ENCODE peak calls at places on chromosomes 4 and X, in seven cellular contexts. One of them, this sample, is unnamed.

GRCh38 chr4:163157157-163157556 is 9.5 kb downstream of the NAF1 start:
- DNase-seq in vagina: no peak
- DNase-seq in GM23338: no peak
- DNase-seq in sigmoid colon: no peak
- DNase-seq in transverse colon: no peak
- DNase-seq in stomach: no peak
- DNase-seq in HCT116: no peak
- DNase-seq in this sample: no peak

GRCh38 chr4:3519468-3520264 is 12.6 kb downstream of the LRPAP1 start:
- DNase-seq in transverse colon: peak
- DNase-seq in HCT116: no peak
- DNase-seq in vagina: no peak
- DNase-seq in sigmoid colon: peak
- DNase-seq in GM23338: no peak
- DNase-seq in stomach: no peak
- DNase-seq in this sample: no peak

GRCh38 chrX:13396887-13397286 is 77.0 kb upstream of the ATXN3L start:
- DNase-seq in HCT116: no peak
- DNase-seq in transverse colon: no peak
- DNase-seq in GM23338: no peak
- DNase-seq in stomach: no peak
- DNase-seq in sigmoid colon: no peak
- DNase-seq in vagina: no peak
- DNase-seq in this sample: no peak

GRCh38 chr4:38067499-38067898 is 107.3 kb downstream of the PTTG2 start:
- DNase-seq in sigmoid colon: no peak
- DNase-seq in HCT116: no peak
- DNase-seq in vagina: no peak
- DNase-seq in GM23338: no peak
- DNase-seq in stomach: no peak
- DNase-seq in transverse colon: no peak
- DNase-seq in this sample: no peak

GRCh38 chr4:153950100-153950979 is 161.5 kb upstream of the SFRP2 start:
- DNase-seq in sigmoid colon: no peak
- DNase-seq in HCT116: no peak
- DNase-seq in stomach: no peak
- DNase-seq in transverse colon: peak
- DNase-seq in vagina: no peak
- DNase-seq in GM23338: no peak
- DNase-seq in this sample: no peak

GRCh38 chr4:173498771-173499170 is 31.3 kb downstream of the HAND2 start:
- DNase-seq in GM23338: no peak
- DNase-seq in transverse colon: no peak
- DNase-seq in vagina: no peak
- DNase-seq in HCT116: no peak
- DNase-seq in sigmoid colon: no peak
- DNase-seq in stomach: no peak
- DNase-seq in this sample: no peak

GRCh38 chr4:5814421-5814820 is 78.5 kb downstream of the CRMP1 start:
- DNase-seq in stomach: no peak
- DNase-seq in HCT116: no peak
- DNase-seq in vagina: no peak
- DNase-seq in transverse colon: no peak
- DNase-seq in GM23338: no peak
- DNase-seq in sigmoid colon: peak
- DNase-seq in this sample: no peak

GRCh38 chr4:181855307-181855706 is 387.9 kb upstream of the TENM3 start:
- DNase-seq in HCT116: no peak
- DNase-seq in sigmoid colon: no peak
- DNase-seq in stomach: no peak
- DNase-seq in vagina: no peak
- DNase-seq in GM23338: no peak
- DNase-seq in transverse colon: no peak
- DNase-seq in this sample: no peak

GRCh38 chr4:32117696-32118095 is 1397.5 kb downstream of the PCDH7 start:
- DNase-seq in transverse colon: no peak
- DNase-seq in HCT116: no peak
- DNase-seq in GM23338: peak
- DNase-seq in sigmoid colon: no peak
- DNase-seq in stomach: no peak
- DNase-seq in vagina: no peak
- DNase-seq in this sample: no peak

GRCh38 chr4:38046735-38047487 is 86.7 kb downstream of the PTTG2 start:
- DNase-seq in transverse colon: no peak
- DNase-seq in sigmoid colon: no peak
- DNase-seq in stomach: no peak
- DNase-seq in GM23338: peak
- DNase-seq in vagina: no peak
- DNase-seq in HCT116: no peak
- DNase-seq in this sample: no peak

GRCh38 chr4:123409301-123409700 is 12.7 kb downstream of the SPRY1 start:
- DNase-seq in sigmoid colon: no peak
- DNase-seq in stomach: no peak
- DNase-seq in transverse colon: no peak
- DNase-seq in HCT116: no peak
- DNase-seq in GM23338: no peak
- DNase-seq in vagina: no peak
- DNase-seq in this sample: no peak

GRCh38 chr4:14888790-14889189 is 113.5 kb upstream of the CPEB2 start:
- DNase-seq in stomach: no peak
- DNase-seq in HCT116: no peak
- DNase-seq in GM23338: no peak
- DNase-seq in sigmoid colon: no peak
- DNase-seq in vagina: no peak
- DNase-seq in transverse colon: no peak
- DNase-seq in this sample: no peak

GRCh38 chr4:59597536-59598232 is 1602.4 kb upstream of the ADGRL3 start:
- DNase-seq in GM23338: no peak
- DNase-seq in sigmoid colon: no peak
- DNase-seq in HCT116: no peak
- DNase-seq in stomach: no peak
- DNase-seq in vagina: no peak
- DNase-seq in transverse colon: no peak
- DNase-seq in this sample: no peak

GRCh38 chr4:92304073-92304472 is 307 bp downstream of the GRID2 start:
- DNase-seq in sigmoid colon: no peak
- DNase-seq in vagina: no peak
- DNase-seq in stomach: no peak
- DNase-seq in transverse colon: no peak
- DNase-seq in HCT116: no peak
- DNase-seq in GM23338: peak
- DNase-seq in this sample: no peak

GRCh38 chr4:92304636-92305035 is 870 bp downstream of the GRID2 start:
- DNase-seq in GM23338: peak
- DNase-seq in transverse colon: no peak
- DNase-seq in vagina: no peak
- DNase-seq in HCT116: no peak
- DNase-seq in sigmoid colon: no peak
- DNase-seq in stomach: no peak
- DNase-seq in this sample: no peak

GRCh38 chr4:92305148-92305877 is 1.5 kb downstream of the GRID2 start:
- DNase-seq in sigmoid colon: no peak
- DNase-seq in stomach: peak
- DNase-seq in GM23338: peak
- DNase-seq in transverse colon: no peak
- DNase-seq in HCT116: peak
- DNase-seq in vagina: no peak
- DNase-seq in this sample: peak

GRCh38 chr4:92305878-92306520 is 2.2 kb downstream of the GRID2 start:
- DNase-seq in transverse colon: no peak
- DNase-seq in GM23338: peak
- DNase-seq in vagina: no peak
- DNase-seq in HCT116: no peak
- DNase-seq in sigmoid colon: no peak
- DNase-seq in stomach: no peak
- DNase-seq in this sample: no peak

GRCh38 chr4:92303621-92304027 is at the start of gene GRID2:
- DNase-seq in vagina: no peak
- DNase-seq in transverse colon: no peak
- DNase-seq in stomach: no peak
- DNase-seq in HCT116: peak
- DNase-seq in GM23338: peak
- DNase-seq in sigmoid colon: no peak
- DNase-seq in this sample: no peak
- H3K4me3 ChIP-seq in vagina: peak
- H3K4me3 ChIP-seq in transverse colon: peak
- H3K4me3 ChIP-seq in stomach: peak
- H3K4me3 ChIP-seq in HCT116: peak
- H3K4me3 ChIP-seq in GM23338: peak
- H3K4me3 ChIP-seq in sigmoid colon: peak
- H3K4me3 ChIP-seq in this sample: no peak

GRCh38 chr4:140096921-140097320 is 57.1 kb downstream of the MAML3 start:
- DNase-seq in HCT116: no peak
- DNase-seq in stomach: no peak
- DNase-seq in GM23338: no peak
- DNase-seq in transverse colon: no peak
- DNase-seq in vagina: no peak
- DNase-seq in sigmoid colon: no peak
- DNase-seq in this sample: no peak

GRCh38 chr4:140092094-140092820 is 61.7 kb downstream of the MAML3 start:
- DNase-seq in GM23338: peak
- DNase-seq in HCT116: no peak
- DNase-seq in stomach: peak
- DNase-seq in vagina: no peak
- DNase-seq in transverse colon: peak
- DNase-seq in sigmoid colon: no peak
- DNase-seq in this sample: peak

GRCh38 chr4:140096483-140096861 is 57.5 kb downstream of the MAML3 start:
- DNase-seq in transverse colon: no peak
- DNase-seq in GM23338: no peak
- DNase-seq in HCT116: no peak
- DNase-seq in stomach: no peak
- DNase-seq in sigmoid colon: no peak
- DNase-seq in vagina: no peak
- DNase-seq in this sample: no peak

GRCh38 chr4:140095694-140096482 is 58.1 kb downstream of the MAML3 start:
- DNase-seq in HCT116: peak
- DNase-seq in sigmoid colon: peak
- DNase-seq in stomach: no peak
- DNase-seq in GM23338: no peak
- DNase-seq in vagina: no peak
- DNase-seq in transverse colon: peak
- DNase-seq in this sample: no peak

GRCh38 chr4:140094701-140095420 is 59.1 kb downstream of the MAML3 start:
- DNase-seq in transverse colon: peak
- DNase-seq in vagina: no peak
- DNase-seq in GM23338: peak
- DNase-seq in sigmoid colon: peak
- DNase-seq in stomach: peak
- DNase-seq in HCT116: no peak
- DNase-seq in this sample: peak
- TF ChIP-seq POLR2AphosphoS5 in transverse colon: no peak
- TF ChIP-seq POLR2AphosphoS5 in vagina: no peak
- TF ChIP-seq POLR2AphosphoS5 in GM23338: no peak
- TF ChIP-seq POLR2AphosphoS5 in sigmoid colon: no peak
- TF ChIP-seq POLR2AphosphoS5 in stomach: no peak
- TF ChIP-seq POLR2AphosphoS5 in HCT116: no peak
- TF ChIP-seq POLR2AphosphoS5 in this sample: peak

GRCh38 chr4:83552924-83553323 is 17.0 kb downstream of the GPAT3 start:
- DNase-seq in stomach: no peak
- DNase-seq in transverse colon: no peak
- DNase-seq in GM23338: no peak
- DNase-seq in HCT116: no peak
- DNase-seq in vagina: no peak
- DNase-seq in sigmoid colon: no peak
- DNase-seq in this sample: no peak
- H3K27ac ChIP-seq in stomach: no peak
- H3K27ac ChIP-seq in transverse colon: peak
- H3K27ac ChIP-seq in GM23338: no peak
- H3K27ac ChIP-seq in HCT116: peak
- H3K27ac ChIP-seq in vagina: no peak
- H3K27ac ChIP-seq in sigmoid colon: no peak
- H3K27ac ChIP-seq in this sample: no peak

GRCh38 chrX:153444333-153445011 is 1.4 kb downstream of the TREX2 start:
- DNase-seq in stomach: no peak
- DNase-seq in vagina: no peak
- DNase-seq in GM23338: no peak
- DNase-seq in HCT116: no peak
- DNase-seq in sigmoid colon: peak
- DNase-seq in transverse colon: no peak
- DNase-seq in this sample: no peak

GRCh38 chrX:153441981-153442380 is 3.9 kb downstream of the TREX2 start:
- DNase-seq in HCT116: no peak
- DNase-seq in vagina: no peak
- DNase-seq in transverse colon: no peak
- DNase-seq in sigmoid colon: no peak
- DNase-seq in GM23338: no peak
- DNase-seq in stomach: no peak
- DNase-seq in this sample: no peak

GRCh38 chrX:153445106-153445855 is 575 bp downstream of the TREX2 start:
- DNase-seq in HCT116: no peak
- DNase-seq in sigmoid colon: peak
- DNase-seq in transverse colon: no peak
- DNase-seq in stomach: no peak
- DNase-seq in vagina: no peak
- DNase-seq in GM23338: no peak
- DNase-seq in this sample: no peak

GRCh38 chrX:153442463-153442862 is 3.4 kb downstream of the TREX2 start:
- DNase-seq in GM23338: no peak
- DNase-seq in transverse colon: no peak
- DNase-seq in stomach: no peak
- DNase-seq in sigmoid colon: no peak
- DNase-seq in vagina: no peak
- DNase-seq in HCT116: no peak
- DNase-seq in this sample: no peak

GRCh38 chrX:153443476-153444332 is 2.2 kb downstream of the TREX2 start:
- DNase-seq in vagina: no peak
- DNase-seq in transverse colon: no peak
- DNase-seq in stomach: no peak
- DNase-seq in GM23338: no peak
- DNase-seq in HCT116: no peak
- DNase-seq in sigmoid colon: peak
- DNase-seq in this sample: no peak
- H3K4me3 ChIP-seq in vagina: no peak
- H3K4me3 ChIP-seq in transverse colon: no peak
- H3K4me3 ChIP-seq in stomach: no peak
- H3K4me3 ChIP-seq in GM23338: no peak
- H3K4me3 ChIP-seq in HCT116: no peak
- H3K4me3 ChIP-seq in sigmoid colon: no peak
- H3K4me3 ChIP-seq in this sample: no peak

DNA sequence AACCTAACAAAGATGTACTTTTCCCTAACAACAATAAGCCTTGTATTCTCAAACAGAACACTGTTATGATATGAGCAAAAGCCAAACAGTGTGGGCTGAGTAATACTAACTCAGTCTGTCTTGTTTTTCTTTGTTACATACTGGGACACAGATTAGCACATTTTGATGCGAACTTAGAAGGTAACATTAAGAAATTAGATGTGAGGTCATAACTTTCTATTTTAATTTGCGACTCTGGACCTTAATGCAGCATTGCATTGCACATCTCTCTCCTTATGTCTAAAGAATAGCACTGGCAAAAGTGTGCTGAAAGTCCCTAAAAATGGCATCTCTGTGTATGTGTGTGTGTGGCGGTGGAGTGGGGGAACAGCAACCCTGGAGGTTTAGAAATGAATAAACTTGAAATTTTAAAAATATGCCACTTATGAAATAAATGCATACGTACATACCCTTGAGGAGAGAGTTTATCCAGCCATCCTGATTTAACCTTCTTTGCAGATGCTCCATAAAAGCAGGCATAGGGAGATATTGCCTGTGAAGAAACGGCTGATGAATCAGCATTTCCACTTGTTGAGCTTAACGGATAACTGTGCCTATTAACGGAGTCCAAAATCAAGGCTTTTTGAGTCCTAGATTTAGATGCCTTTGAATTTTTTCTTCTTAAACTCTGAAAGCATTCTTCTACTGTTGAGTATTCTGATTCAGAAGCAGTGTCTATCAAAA is 34.2 kb downstream of the ARAP2 start:
- DNase-seq in HCT116: no peak
- DNase-seq in transverse colon: no peak
- DNase-seq in vagina: no peak
- DNase-seq in stomach: no peak
- DNase-seq in sigmoid colon: no peak
- DNase-seq in GM23338: no peak
- DNase-seq in this sample: no peak
- TF ChIP-seq POLR2AphosphoS5 in HCT116: no peak
- TF ChIP-seq POLR2AphosphoS5 in transverse colon: no peak
- TF ChIP-seq POLR2AphosphoS5 in vagina: no peak
- TF ChIP-seq POLR2AphosphoS5 in stomach: no peak
- TF ChIP-seq POLR2AphosphoS5 in sigmoid colon: no peak
- TF ChIP-seq POLR2AphosphoS5 in GM23338: no peak
- TF ChIP-seq POLR2AphosphoS5 in this sample: no peak

This sample was measured in prostate gland.